ENCODE peak calls at places on chromosomes 7 and 10, in six cellular contexts. One of them, this sample, is unnamed.

GRCh38 chr10:114026189-114027040 is 17.3 kb upstream of the ADRB1 start:
- DNase-seq in T-helper 2 cell: peak; percentile 10
- DNase-seq in HTR-8/SVneo: peak; percentile 43
- DNase-seq in activated T-cell treated with anti-CD3 and anti-CD28 coated beads for 4 hours: no peak
- DNase-seq in LoVo: peak; percentile 89
- DNase-seq in activated CD8-positive, alpha-beta memory T cell treated with anti-CD3 and anti-CD28 coated beads, Interleukin-2, amount 10 ng/mL, durations not matched to agents 7 days and 5 days: no peak
- DNase-seq in this sample: peak; percentile 83

GRCh38 chr7:120363414-120363813 is 90.4 kb downstream of the KCND2 start:
- DNase-seq in activated T-cell treated with anti-CD3 and anti-CD28 coated beads for 4 hours: no peak
- DNase-seq in HTR-8/SVneo: no peak
- DNase-seq in LoVo: no peak
- DNase-seq in activated CD8-positive, alpha-beta memory T cell treated with anti-CD3 and anti-CD28 coated beads, Interleukin-2, amount 10 ng/mL, durations not matched to agents 7 days and 5 days: no peak
- DNase-seq in T-helper 2 cell: no peak
- DNase-seq in this sample: no peak

GRCh38 chr10:60139798-60140566 is 233.6 kb upstream of the CCDC6 start:
- DNase-seq in T-helper 2 cell: no peak
- DNase-seq in activated CD8-positive, alpha-beta memory T cell treated with anti-CD3 and anti-CD28 coated beads, Interleukin-2, amount 10 ng/mL, durations not matched to agents 7 days and 5 days: no peak
- DNase-seq in HTR-8/SVneo: no peak
- DNase-seq in activated T-cell treated with anti-CD3 and anti-CD28 coated beads for 4 hours: no peak
- DNase-seq in LoVo: no peak
- DNase-seq in this sample: peak; percentile 60

GRCh38 chr7:55132890-55133551 is 114.2 kb downstream of the EGFR start:
- DNase-seq in HTR-8/SVneo: peak; percentile 78
- DNase-seq in T-helper 2 cell: peak; percentile 21
- DNase-seq in LoVo: peak; percentile 93
- DNase-seq in activated T-cell treated with anti-CD3 and anti-CD28 coated beads for 4 hours: no peak
- DNase-seq in activated CD8-positive, alpha-beta memory T cell treated with anti-CD3 and anti-CD28 coated beads, Interleukin-2, amount 10 ng/mL, durations not matched to agents 7 days and 5 days: no peak
- DNase-seq in this sample: peak; percentile 14

GRCh38 chr7:105156731-105157130 is 142.7 kb downstream of the KMT2E start:
- DNase-seq in activated T-cell treated with anti-CD3 and anti-CD28 coated beads for 4 hours: no peak
- DNase-seq in HTR-8/SVneo: no peak
- DNase-seq in activated CD8-positive, alpha-beta memory T cell treated with anti-CD3 and anti-CD28 coated beads, Interleukin-2, amount 10 ng/mL, durations not matched to agents 7 days and 5 days: no peak
- DNase-seq in T-helper 2 cell: no peak
- DNase-seq in LoVo: no peak
- DNase-seq in this sample: no peak

GRCh38 chr7:22111661-22112060 is 166.0 kb upstream of the CDCA7L start:
- DNase-seq in activated CD8-positive, alpha-beta memory T cell treated with anti-CD3 and anti-CD28 coated beads, Interleukin-2, amount 10 ng/mL, durations not matched to agents 7 days and 5 days: no peak
- DNase-seq in T-helper 2 cell: no peak
- DNase-seq in activated T-cell treated with anti-CD3 and anti-CD28 coated beads for 4 hours: no peak
- DNase-seq in HTR-8/SVneo: no peak
- DNase-seq in LoVo: no peak
- DNase-seq in this sample: no peak

GRCh38 chr7:7099584-7100014 is 82.7 kb upstream of the C1GALT1 start:
- DNase-seq in LoVo: peak; percentile 95
- DNase-seq in T-helper 2 cell: no peak
- DNase-seq in HTR-8/SVneo: peak; percentile 94
- DNase-seq in activated T-cell treated with anti-CD3 and anti-CD28 coated beads for 4 hours: no peak
- DNase-seq in activated CD8-positive, alpha-beta memory T cell treated with anti-CD3 and anti-CD28 coated beads, Interleukin-2, amount 10 ng/mL, durations not matched to agents 7 days and 5 days: no peak
- DNase-seq in this sample: peak; percentile 91

GRCh38 chr10:58291538-58292174 is 22.7 kb downstream of the CISD1 start:
- DNase-seq in activated T-cell treated with anti-CD3 and anti-CD28 coated beads for 4 hours: peak; percentile 11
- DNase-seq in HTR-8/SVneo: peak; percentile 48
- DNase-seq in LoVo: peak; percentile 60
- DNase-seq in T-helper 2 cell: peak; percentile 55
- DNase-seq in activated CD8-positive, alpha-beta memory T cell treated with anti-CD3 and anti-CD28 coated beads, Interleukin-2, amount 10 ng/mL, durations not matched to agents 7 days and 5 days: peak; percentile 41
- DNase-seq in this sample: peak; percentile 69

GRCh38 chr10:2978574-2979266 is 88.6 kb upstream of the PFKP start:
- DNase-seq in HTR-8/SVneo: no peak
- DNase-seq in activated CD8-positive, alpha-beta memory T cell treated with anti-CD3 and anti-CD28 coated beads, Interleukin-2, amount 10 ng/mL, durations not matched to agents 7 days and 5 days: no peak
- DNase-seq in LoVo: no peak
- DNase-seq in activated T-cell treated with anti-CD3 and anti-CD28 coated beads for 4 hours: no peak
- DNase-seq in T-helper 2 cell: no peak
- DNase-seq in this sample: no peak

GRCh38 chr7:26653430-26653911 is 210.9 kb downstream of the SKAP2 start:
- DNase-seq in T-helper 2 cell: no peak
- DNase-seq in activated T-cell treated with anti-CD3 and anti-CD28 coated beads for 4 hours: no peak
- DNase-seq in HTR-8/SVneo: no peak
- DNase-seq in activated CD8-positive, alpha-beta memory T cell treated with anti-CD3 and anti-CD28 coated beads, Interleukin-2, amount 10 ng/mL, durations not matched to agents 7 days and 5 days: no peak
- DNase-seq in LoVo: peak; percentile 83
- DNase-seq in this sample: peak; percentile 81

GRCh38 chr7:46603780-46604725 is 683.0 kb upstream of the IGFBP3 start:
- DNase-seq in activated CD8-positive, alpha-beta memory T cell treated with anti-CD3 and anti-CD28 coated beads, Interleukin-2, amount 10 ng/mL, durations not matched to agents 7 days and 5 days: no peak
- DNase-seq in LoVo: no peak
- DNase-seq in T-helper 2 cell: no peak
- DNase-seq in activated T-cell treated with anti-CD3 and anti-CD28 coated beads for 4 hours: no peak
- DNase-seq in HTR-8/SVneo: no peak
- DNase-seq in this sample: no peak